ENCODE peak calls at places on chromosome X, in seven cellular contexts. I is HCT116, K is HepG2, P is K562, Y is SK-N-SH, F is GM12878, Z is H1. E is an unnamed sample.

GRCh38 chrX:63922221-63922620 is 137.2 kb upstream of the ARHGEF9 start:
- DNase-seq in I (no peak), K (no peak), P (no peak), Y (no peak), F (no peak), Z (no peak), E (no peak)

GRCh38 chrX:153719238-153719637 is 4.9 kb downstream of the BCAP31 start:
- DNase-seq in I (no peak), K (no peak), P (no peak), Y (no peak), F (no peak), Z (no peak), E (no peak)

GRCh38 chrX:6363193-6363592 is 134.5 kb upstream of the NLGN4X start:
- DNase-seq in I (no peak), K (no peak), P (no peak), Y (peak), F (no peak), Z (no peak), E (peak)

GRCh38 chrX:143634701-143635442 is 1.0 kb downstream of the SLITRK4 start:
- DNase-seq in I (no peak), K (no peak), P (no peak), Y (no peak), F (no peak), Z (no peak), E (peak)

GRCh38 chrX:20463296-20464075 is 196.8 kb upstream of the RPS6KA3 start:
- DNase-seq in I (no peak), K (no peak), P (no peak), Y (no peak), F (no peak), Z (no peak), E (no peak)

GRCh38 chrX:155053656-155054055 is 17.3 kb downstream of the CMC4 start:
- DNase-seq in I (no peak), K (no peak), P (no peak), Y (no peak), F (no peak), Z (no peak), E (no peak)

GRCh38 chrX:97860206-97860605 is 976.5 kb downstream of the RPA4 start:
- DNase-seq in I (no peak), K (no peak), P (no peak), Y (no peak), F (no peak), Z (no peak), E (no peak)

GRCh38 chrX:130497531-130497930 is 95.7 kb downstream of the RBMX2 start:
- DNase-seq in I (no peak), K (no peak), P (no peak), Y (no peak), F (no peak), Z (no peak), E (no peak)

GRCh38 chrX:123927845-123928244 is 33.7 kb upstream of the STAG2 start:
- DNase-seq in I (no peak), K (no peak), P (no peak), Y (no peak), F (no peak), Z (no peak), E (no peak)

GRCh38 chrX:136588060-136588459 is 56.0 kb downstream of the VGLL1 start:
- DNase-seq in I (no peak), K (no peak), P (no peak), Y (no peak), F (peak), Z (no peak), E (no peak)

GRCh38 chrX:140504371-140505324 is at the start of gene SOX3:
- DNase-seq in I (no peak), K (no peak), P (no peak), Y (peak), F (no peak), Z (no peak), E (no peak)

GRCh38 chrX:50691820-50692219 is 122.2 kb downstream of the SHROOM4 start:
- DNase-seq in I (peak), K (peak), P (peak), Y (peak), F (no peak), Z (no peak), E (peak)

GRCh38 chrX:40031861-40032422 is 65.8 kb downstream of the BCOR start:
- DNase-seq in I (no peak), K (no peak), P (no peak), Y (no peak), F (no peak), Z (no peak), E (no peak)

GRCh38 chrX:103818844-103819243 is 13.2 kb downstream of the RAB9B start:
- DNase-seq in I (no peak), K (no peak), P (no peak), Y (no peak), F (no peak), Z (no peak), E (no peak)

GRCh38 chrX:103811858-103812257 is 20.2 kb downstream of the RAB9B start:
- DNase-seq in I (no peak), K (peak), P (no peak), Y (no peak), F (no peak), Z (no peak), E (no peak)

GRCh38 chrX:103817502-103817901 is 14.6 kb downstream of the RAB9B start:
- DNase-seq in I (peak), K (peak), P (peak), Y (peak), F (peak), Z (no peak), E (no peak)
- TF ChIP-seq JUND in I (no peak), K (no peak), P (no peak), Y (no peak), F (no peak), Z (no peak), E (no peak)

DNA sequence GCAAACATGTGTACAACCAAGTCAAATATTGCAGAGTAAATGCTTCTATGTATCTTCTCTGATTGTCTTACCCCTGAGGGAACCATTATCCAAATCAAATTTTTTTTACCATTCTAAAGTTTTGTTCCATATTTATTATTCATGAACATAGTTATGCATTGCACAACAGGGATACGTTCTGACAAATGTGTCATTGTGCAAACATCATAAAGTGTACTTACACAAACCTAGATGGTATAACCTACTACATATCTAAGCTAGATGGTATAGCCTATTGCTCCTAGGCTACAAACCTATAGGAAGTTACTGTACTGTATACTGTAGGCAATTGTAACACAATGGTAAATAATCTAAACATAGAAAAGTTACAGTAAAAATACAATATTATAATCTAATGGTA is 23.4 kb downstream of the BEX3 start:
- DNase-seq in I (no peak), K (no peak), P (no peak), Y (no peak), F (no peak), Z (no peak), E (no peak)
- TF ChIP-seq JUND in I (no peak), K (no peak), P (no peak), Y (no peak), F (no peak), Z (no peak), E (no peak)

DNA sequence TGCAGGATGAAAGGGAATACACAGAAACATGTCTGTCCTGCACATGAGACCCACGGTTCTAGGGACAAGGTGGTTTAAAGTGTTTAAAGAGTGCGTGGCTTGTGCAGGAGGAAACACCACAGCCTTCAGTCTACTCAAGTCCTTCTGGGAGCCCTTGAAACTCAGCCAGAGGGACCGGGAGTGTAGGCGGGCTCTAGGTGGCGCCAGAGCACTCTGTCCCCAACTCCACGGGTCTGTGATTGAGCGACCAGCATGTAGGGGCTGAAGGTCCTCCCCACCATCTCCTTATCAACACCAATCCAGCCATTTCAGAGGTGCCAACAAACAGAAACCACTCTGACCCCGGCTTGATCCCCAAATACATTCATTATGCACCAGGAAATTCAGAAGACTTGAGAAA is 82.0 kb upstream of the CLDN34 start:
- DNase-seq in I (peak), K (peak), P (peak), Y (peak), F (no peak), Z (no peak), E (peak)
- TF ChIP-seq JUND in I (no peak), K (no peak), P (no peak), Y (no peak), F (no peak), Z (no peak), E (no peak)

GRCh38 chrX:72125331-72126047 is 6.2 kb downstream of the RTL5 start:
- DNase-seq in I (no peak), K (no peak), P (no peak), Y (no peak), F (no peak), Z (no peak), E (no peak)

GRCh38 chrX:72122621-72123275 is 9.0 kb downstream of the RTL5 start:
- DNase-seq in I (no peak), K (no peak), P (no peak), Y (no peak), F (no peak), Z (no peak), E (no peak)

GRCh38 chrX:72121381-72121780 is 10.3 kb downstream of the RTL5 start:
- DNase-seq in I (no peak), K (no peak), P (no peak), Y (no peak), F (no peak), Z (no peak), E (no peak)

GRCh38 chrX:72124540-72125201 is 7.0 kb downstream of the RTL5 start:
- DNase-seq in I (no peak), K (no peak), P (no peak), Y (no peak), F (no peak), Z (no peak), E (no peak)

GRCh38 chrX:72123471-72124185 is 8.1 kb downstream of the RTL5 start:
- DNase-seq in I (no peak), K (no peak), P (no peak), Y (no peak), F (no peak), Z (no peak), E (no peak)
- TF ChIP-seq JUND in I (no peak), K (no peak), P (no peak), Y (no peak), F (no peak), Z (no peak), E (no peak)

GRCh38 chrX:24153175-24153795 is 3.8 kb downstream of the ZFX start:
- DNase-seq in I (no peak), K (no peak), P (no peak), Y (no peak), F (no peak), Z (no peak), E (no peak)
- TF ChIP-seq JUND in I (no peak), K (no peak), P (no peak), Y (no peak), F (no peak), Z (no peak), E (no peak)